ENCODE peak calls at places on chromosomes 1 and 21, in seven cellular contexts. N is hepatocyte, O is HCT116, X is neural progenitor cell, T is PC-3, S is GM23338, M is MM.1S. H is an unnamed sample.

GRCh38 chr1:205392650-205393049 is 29.2 kb downstream of the LEMD1 start:
- DNase-seq in S (no peak), T (no peak), N (no peak), M (no peak), X (no peak), O (no peak), H (no peak)

GRCh38 chr1:6521502-6521901 is 30.0 kb upstream of the PLEKHG5 start:
- DNase-seq in X (no peak), O (no peak), N (no peak), M (no peak), S (no peak), T (peak), H (peak)

GRCh38 chr1:77759090-77760028 is at the start of gene USP33:
- DNase-seq in X (peak), O (peak), T (peak), M (peak), N (peak), S (peak), H (peak)

GRCh38 chr1:106921186-106921585 is 135.3 kb upstream of the PRMT6 start:
- DNase-seq in T (peak), O (no peak), N (no peak), M (no peak), S (no peak), X (no peak), H (peak)

GRCh38 chr1:55276671-55277376 is 61.7 kb upstream of the USP24 start:
- DNase-seq in X (no peak), S (no peak), N (no peak), O (no peak), M (no peak), T (no peak), H (no peak)

GRCh38 chr1:78440381-78440793 is 50.4 kb upstream of the PTGFR start:
- DNase-seq in T (peak), O (no peak), N (no peak), X (no peak), S (no peak), M (no peak), H (peak)

GRCh38 chr1:201511925-201512539 is 5.1 kb upstream of the CSRP1 start:
- DNase-seq in S (peak), N (peak), T (peak), O (no peak), X (peak), M (peak), H (peak)

GRCh38 chr1:218851601-218852000 is 322.1 kb upstream of the LYPLAL1 start:
- DNase-seq in O (no peak), T (no peak), X (no peak), S (no peak), M (no peak), N (no peak), H (peak)

GRCh38 chr21:39885119-39885848 is 18.0 kb downstream of the PCP4 start:
- DNase-seq in M (no peak), O (no peak), T (no peak), N (no peak), X (peak), S (no peak), H (no peak)

DNA sequence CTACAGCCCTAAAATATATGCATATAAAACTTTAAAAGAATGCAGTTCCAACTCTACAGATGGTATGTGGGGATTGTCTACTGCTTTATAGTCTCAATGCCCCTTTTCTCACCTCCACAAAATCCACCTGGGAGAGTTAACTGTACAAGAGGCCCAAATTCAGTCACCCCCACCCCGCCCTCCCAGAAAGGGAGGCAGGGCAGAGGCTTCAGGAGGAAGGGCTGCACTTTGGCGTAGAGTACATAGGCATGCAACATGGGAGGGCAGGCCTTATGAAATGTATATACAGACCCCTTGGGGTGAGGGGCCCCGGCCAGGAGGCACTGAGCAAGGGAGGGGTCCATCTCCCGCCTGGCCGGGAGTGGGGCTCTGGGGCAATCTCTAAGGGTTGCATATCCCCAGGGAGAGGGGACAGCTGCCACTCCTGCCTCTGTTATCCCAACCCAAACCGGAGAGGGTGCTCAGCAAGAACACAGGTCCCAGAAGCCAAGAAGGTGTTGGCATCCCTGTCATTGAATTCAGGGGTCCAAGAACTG is 1.3 kb upstream of the PYGO2 start:
- DNase-seq in N (no peak), M (no peak), T (no peak), S (no peak), O (no peak), X (no peak), H (no peak)
- H3K4me3 ChIP-seq in N (peak), M (peak), T (peak), S (peak), O (peak), X (peak), H (peak)

GRCh38 chr1:40383488-40384412 is 10.2 kb downstream of the SMAP2 start:
- DNase-seq in N (no peak), M (no peak), O (no peak), T (peak), X (no peak), S (no peak), H (peak)
- TF ChIP-seq EZH2phosphoT487 in N (no peak), M (no peak), O (no peak), T (no peak), X (no peak), S (no peak), H (no peak)

GRCh38 chr1:155079210-155079486 is 511 bp downstream of the EFNA3 start:
- DNase-seq in O (no peak), N (no peak), S (no peak), T (no peak), M (no peak), X (no peak), H (no peak)
- TF ChIP-seq EZH2 in O (no peak), N (peak), S (peak), T (peak), M (peak), X (no peak), H (no peak)

GRCh38 chr1:27394282-27394658 is 1.8 kb downstream of the GPR3 start:
- DNase-seq in N (no peak), O (no peak), S (no peak), M (no peak), T (no peak), X (no peak), H (no peak)

GRCh38 chr1:27392096-27392777 is at the start of gene GPR3:
- DNase-seq in M (peak), N (peak), T (peak), X (peak), O (peak), S (peak), H (peak)

GRCh38 chr1:27393641-27394281 is 1.3 kb downstream of the GPR3 start:
- DNase-seq in N (no peak), M (no peak), T (no peak), X (no peak), S (no peak), O (no peak), H (no peak)

GRCh38 chr1:27392778-27393635 is 585 bp downstream of the GPR3 start:
- DNase-seq in T (peak), X (peak), M (no peak), N (no peak), O (no peak), S (peak), H (no peak)

DNA sequence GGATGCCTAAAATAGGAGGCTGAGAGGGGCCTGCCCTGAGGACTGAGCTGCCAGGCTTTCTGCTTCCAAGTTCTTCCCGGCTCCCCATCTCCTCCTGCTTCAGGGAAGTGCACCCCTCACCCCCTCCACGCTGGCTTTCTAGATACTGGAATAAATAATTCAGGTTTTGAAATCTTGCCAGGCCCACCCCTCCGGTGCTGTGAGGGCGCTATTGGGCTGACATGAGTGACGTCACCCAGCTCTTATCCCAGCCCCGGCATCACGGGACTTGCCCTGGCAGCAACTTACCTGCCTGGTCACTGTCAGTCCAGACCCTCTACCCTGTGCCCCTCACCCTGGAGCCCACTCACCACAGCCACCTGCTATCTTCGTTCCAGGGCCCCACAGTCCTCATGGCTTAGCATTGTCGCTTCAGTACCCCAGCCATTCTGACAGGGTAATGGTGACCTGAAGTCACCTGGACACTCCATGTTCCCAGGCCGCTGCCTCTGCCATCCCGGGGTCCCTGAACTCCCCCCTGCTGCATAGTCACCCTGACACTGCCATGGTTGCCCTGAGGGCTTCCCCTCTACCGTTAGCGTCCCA is 819 bp upstream of the GPR3 start:
- DNase-seq in M (no peak), X (peak), N (peak), S (peak), T (peak), O (peak), H (peak)
- H3K4me3 ChIP-seq in M (peak), X (peak), N (no peak), S (peak), T (peak), O (peak), H (peak)

H was measured in GM23248.